ENCODE peak calls at places on chromosomes 7 and 10, in nine cellular contexts. E is trophoblast cell, O is brain microvascular endothelial cell, C is astrocyte of the spinal cord, P is skeletal muscle cell, X is cardiac fibroblast, U is sigmoid colon, N is kidney epithelial cell, S is fibroblast of lung. V is an unnamed sample.

GRCh38 chr10:122567056-122567660 is 6.6 kb downstream of the DMBT1 start:
- DNase-seq in E (peak), O (peak), C (no peak), P (no peak), X (peak), U (peak), N (no peak), S (no peak), V (no peak)

GRCh38 chr7:143510854-143511592 is 33.4 kb downstream of the TAS2R41 start:
- DNase-seq in E (peak), O (no peak), C (no peak), P (no peak), X (no peak), U (no peak), N (no peak), S (no peak), V (no peak)

GRCh38 chr7:11369696-11370095 is 396.0 kb downstream of the PHF14 start:
- DNase-seq in E (no peak), O (no peak), C (no peak), P (no peak), X (no peak), U (no peak), N (no peak), S (no peak), V (no peak)

GRCh38 chr7:76037310-76037709 is 10.5 kb downstream of the STYXL1 start:
- DNase-seq in E (no peak), O (peak), C (peak), P (peak), X (peak), U (peak), N (no peak), S (peak), V (no peak)

GRCh38 chr10:86798636-86799035 is 42.2 kb downstream of the BMPR1A start:
- DNase-seq in E (no peak), O (no peak), C (peak), P (no peak), X (no peak), U (no peak), N (no peak), S (peak), V (no peak)

GRCh38 chr10:114258274-114258840 is 19.3 kb downstream of the VWA2 start:
- DNase-seq in E (no peak), O (no peak), C (no peak), P (no peak), X (no peak), U (no peak), N (no peak), S (no peak), V (no peak)

GRCh38 chr10:72292223-72292691 is 18.5 kb downstream of the DDIT4 start:
- DNase-seq in E (no peak), O (no peak), C (no peak), P (no peak), X (peak), U (no peak), N (no peak), S (peak), V (no peak)

GRCh38 chr7:81075150-81075549 is 156.3 kb upstream of the SEMA3C start:
- DNase-seq in E (peak), O (no peak), C (peak), P (no peak), X (peak), U (no peak), N (peak), S (peak), V (no peak)

GRCh38 chr10:124734311-124735166 is 9.6 kb downstream of the FAM53B start:
- DNase-seq in E (peak), O (no peak), C (no peak), P (no peak), X (no peak), U (no peak), N (no peak), S (no peak), V (no peak)

GRCh38 chr7:28830831-28831230 is 127.3 kb downstream of the TRIL start:
- DNase-seq in E (no peak), O (no peak), C (peak), P (no peak), X (no peak), U (no peak), N (no peak), S (peak), V (no peak)

GRCh38 chr7:1647961-1648631 is 22.0 kb upstream of the ELFN1 start:
- DNase-seq in E (no peak), O (no peak), C (no peak), P (no peak), X (no peak), U (no peak), N (no peak), S (no peak), V (no peak)

GRCh38 chr7:5695037-5695708 is 86.3 kb downstream of the RNF216 start:
- DNase-seq in E (no peak), O (peak), C (peak), P (peak), X (peak), U (peak), N (no peak), S (peak), V (no peak)

GRCh38 chr7:83468251-83468739 is 180.6 kb downstream of the SEMA3E start:
- DNase-seq in E (peak), O (peak), C (peak), P (peak), X (peak), U (peak), N (peak), S (peak), V (peak)

GRCh38 chr7:26930845-26931244 is 66.5 kb upstream of the SKAP2 start:
- DNase-seq in E (no peak), O (no peak), C (no peak), P (no peak), X (no peak), U (no peak), N (no peak), S (no peak), V (no peak)

GRCh38 chr7:142647749-142648148 is 101.5 kb upstream of the PRSS1 start:
- DNase-seq in E (no peak), O (no peak), C (no peak), P (no peak), X (no peak), U (no peak), N (no peak), S (no peak), V (no peak)

GRCh38 chr10:120927352-120927751 is 76.2 kb downstream of the WDR11 start:
- DNase-seq in E (no peak), O (no peak), C (no peak), P (no peak), X (no peak), U (no peak), N (no peak), S (no peak), V (no peak)

GRCh38 chr7:5083291-5083690 is 37.6 kb downstream of the RBAK start:
- DNase-seq in E (peak), O (no peak), C (no peak), P (no peak), X (no peak), U (no peak), N (no peak), S (no peak), V (no peak)

GRCh38 chr10:97331304-97331703 is 3.2 kb downstream of the FRAT2 start:
- DNase-seq in E (no peak), O (no peak), C (no peak), P (no peak), X (no peak), U (no peak), N (no peak), S (no peak), V (no peak)
- H3K4me3 ChIP-seq in E (no peak), O (no peak), C (no peak), P (no peak), X (no peak), U (no peak), N (no peak), S (no peak), V (no peak)

DNA sequence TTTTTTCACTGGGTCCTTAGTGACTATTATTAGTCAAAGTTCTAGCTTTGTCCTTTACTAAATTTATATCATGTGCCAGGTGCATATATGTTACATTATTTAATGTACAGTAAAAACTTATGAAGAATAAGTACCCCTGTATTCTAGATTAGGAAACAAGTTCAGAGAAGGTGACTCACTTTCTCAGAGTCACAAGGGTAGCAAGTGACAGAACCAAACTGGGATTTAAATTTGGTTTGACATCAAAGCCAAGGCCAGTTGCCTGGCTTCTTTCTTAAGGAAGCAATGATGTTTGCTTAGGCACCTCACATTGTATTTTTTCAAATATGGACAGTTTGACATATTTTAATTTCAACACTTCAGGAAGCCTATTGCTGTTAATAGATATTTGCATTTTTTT is 2.5 kb downstream of the LSM8 start:
- DNase-seq in E (no peak), O (no peak), C (no peak), P (no peak), X (peak), U (no peak), N (no peak), S (peak), V (no peak)
- H3K4me3 ChIP-seq in E (no peak), O (no peak), C (no peak), P (no peak), X (no peak), U (no peak), N (no peak), S (peak), V (no peak)

GRCh38 chr7:90951229-90951628 is 313.0 kb upstream of the FZD1 start:
- DNase-seq in E (no peak), O (no peak), C (no peak), P (no peak), X (no peak), U (no peak), N (no peak), S (no peak), V (no peak)

GRCh38 chr7:90952649-90952991 is 311.6 kb upstream of the FZD1 start:
- DNase-seq in E (no peak), O (no peak), C (peak), P (no peak), X (no peak), U (no peak), N (no peak), S (peak), V (peak)

GRCh38 chr7:90955641-90956207 is 308.5 kb upstream of the FZD1 start:
- DNase-seq in E (no peak), O (no peak), C (no peak), P (no peak), X (no peak), U (no peak), N (no peak), S (no peak), V (no peak)

GRCh38 chr7:90948085-90948484 is 316.1 kb upstream of the FZD1 start:
- DNase-seq in E (no peak), O (no peak), C (no peak), P (no peak), X (no peak), U (no peak), N (no peak), S (no peak), V (no peak)

DNA sequence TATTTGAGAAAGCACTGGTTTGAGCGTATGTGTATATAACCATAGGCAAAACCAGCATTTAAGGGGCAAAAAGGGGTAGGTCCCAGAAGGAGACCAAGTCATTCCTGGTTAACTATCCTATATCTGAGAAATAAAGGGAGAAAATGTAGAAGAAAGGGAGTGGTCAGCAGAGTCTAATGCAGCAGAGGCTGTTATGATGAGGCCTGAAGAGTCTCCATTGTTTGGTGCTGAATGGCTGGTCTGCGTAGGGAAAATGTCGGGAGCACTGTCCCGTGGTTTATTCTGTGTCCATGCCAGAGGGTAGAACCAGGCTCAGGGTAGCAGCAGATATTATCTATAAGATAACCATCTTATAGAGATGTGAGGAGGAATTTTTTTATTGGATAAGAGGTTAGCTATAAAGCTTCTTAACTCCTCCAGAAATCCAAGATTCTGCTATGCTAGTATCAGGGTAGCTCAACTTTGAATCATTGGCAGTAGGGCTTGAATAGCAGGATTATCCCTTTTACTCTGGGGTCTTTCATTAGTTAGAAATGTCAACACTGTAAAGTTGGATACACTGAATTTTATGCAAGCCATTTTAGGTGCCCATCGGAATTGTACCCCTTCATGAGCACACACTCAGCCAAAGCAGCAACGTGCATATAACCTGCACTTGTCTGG is 312.1 kb upstream of the FZD1 start:
- DNase-seq in E (no peak), O (no peak), C (no peak), P (no peak), X (no peak), U (no peak), N (no peak), S (no peak), V (peak)
- H3K4me3 ChIP-seq in E (no peak), O (no peak), C (no peak), P (no peak), X (no peak), U (no peak), N (no peak), S (no peak), V (no peak)

DNA sequence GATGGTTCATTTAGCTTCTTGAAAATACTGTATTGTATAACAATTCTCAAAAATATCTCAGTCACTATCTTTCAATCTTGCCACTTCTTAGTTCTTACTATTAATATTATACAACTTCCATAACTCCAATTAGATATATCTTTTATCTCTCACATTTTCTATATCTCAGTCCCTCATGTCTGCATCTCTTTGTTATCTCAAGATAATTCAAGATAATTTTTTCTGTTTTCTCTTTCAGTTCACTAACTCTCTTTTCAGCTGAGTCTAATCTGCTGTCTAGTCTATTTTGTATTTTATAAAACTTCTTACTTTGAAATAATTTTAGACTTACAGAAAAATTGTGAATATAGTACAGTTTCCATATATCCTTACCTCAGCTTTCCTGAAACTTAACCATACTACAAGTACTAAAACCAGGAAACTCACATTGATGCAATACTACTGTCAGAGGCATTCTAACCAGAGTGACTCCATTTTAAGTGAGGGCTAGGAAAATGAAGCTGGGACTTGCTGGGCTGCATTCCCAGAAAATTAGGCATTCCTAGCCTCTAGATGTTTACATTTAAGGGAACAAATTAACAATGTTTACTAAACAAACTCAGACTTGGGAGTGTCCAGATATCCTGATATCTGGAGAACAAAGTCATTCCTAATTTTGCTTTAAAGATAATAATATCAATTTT is 38.4 kb downstream of the DNAJC1 start:
- DNase-seq in E (peak), O (no peak), C (no peak), P (no peak), X (no peak), U (no peak), N (no peak), S (no peak), V (no peak)
- H3K4me3 ChIP-seq in E (no peak), O (no peak), C (no peak), P (no peak), X (no peak), U (no peak), N (no peak), S (no peak), V (no peak)

DNA sequence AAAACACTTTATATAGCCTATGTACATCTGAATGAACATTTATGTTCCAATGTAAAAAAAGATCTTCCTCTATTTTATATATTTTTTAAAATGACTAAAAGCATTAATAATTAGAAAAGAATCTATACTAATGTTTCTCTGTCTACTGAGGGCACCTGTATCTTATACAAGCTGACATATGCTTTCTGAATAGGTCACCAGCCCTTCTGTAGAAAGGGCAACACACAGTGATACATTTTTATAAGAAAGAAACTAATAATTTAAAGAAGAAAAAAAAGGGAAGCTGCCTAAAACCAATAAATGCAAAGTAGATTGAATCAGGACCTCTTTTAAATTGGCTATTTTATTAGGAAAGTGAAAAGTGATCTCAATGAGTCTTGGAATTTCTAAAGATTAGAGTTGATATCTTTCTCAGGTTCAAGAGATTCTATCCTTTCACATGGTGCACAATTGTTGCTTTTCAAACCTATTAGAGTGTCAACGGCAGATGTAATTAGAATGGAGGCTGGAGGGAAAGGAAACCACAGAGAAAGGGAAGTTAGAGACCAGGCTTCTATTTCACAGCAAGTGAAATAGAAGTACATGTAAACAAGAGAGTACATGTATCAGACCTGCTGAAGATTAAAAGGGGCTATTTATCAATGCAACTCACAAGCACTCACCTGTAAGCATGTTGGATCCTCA is 6.3 kb downstream of the MTPN start:
- DNase-seq in E (peak), O (no peak), C (no peak), P (no peak), X (no peak), U (no peak), N (no peak), S (no peak), V (no peak)
- H3K4me3 ChIP-seq in E (no peak), O (no peak), C (no peak), P (no peak), X (no peak), U (no peak), N (no peak), S (no peak), V (no peak)

GRCh38 chr7:74092964-74093339 is 9.3 kb downstream of the LIMK1 start:
- DNase-seq in E (no peak), O (no peak), C (peak), P (no peak), X (peak), U (peak), N (no peak), S (peak), V (no peak)
- H3K4me3 ChIP-seq in E (no peak), O (no peak), C (no peak), P (no peak), X (no peak), U (peak), N (no peak), S (no peak), V (no peak)